ENCODE peak calls at places on chromosomes 11 and 22, in four cellular contexts. One of them, this sample, is unnamed.

GRCh38 chr22:43432883-43433415 is 21.1 kb downstream of the MPPED1 start:
- DNase-seq in amniotic stem cell: no peak
- DNase-seq in astrocyte of the spinal cord: no peak
- DNase-seq in HT1080: no peak
- DNase-seq in this sample: no peak

GRCh38 chr11:80542704-80543103 is 1101.9 kb upstream of the TENM4 start:
- DNase-seq in astrocyte of the spinal cord: no peak
- DNase-seq in amniotic stem cell: no peak
- DNase-seq in HT1080: no peak
- DNase-seq in this sample: no peak

GRCh38 chr11:77324508-77324907 is 23.0 kb upstream of the GDPD4 start:
- DNase-seq in amniotic stem cell: no peak
- DNase-seq in HT1080: no peak
- DNase-seq in astrocyte of the spinal cord: no peak
- DNase-seq in this sample: no peak

GRCh38 chr11:42023267-42023666 is 563.8 kb upstream of the LRRC4C start:
- DNase-seq in HT1080: no peak
- DNase-seq in amniotic stem cell: no peak
- DNase-seq in astrocyte of the spinal cord: no peak
- DNase-seq in this sample: no peak

GRCh38 chr11:113370634-113371033 is 16.9 kb upstream of the ANKK1 start:
- DNase-seq in HT1080: no peak
- DNase-seq in amniotic stem cell: no peak
- DNase-seq in astrocyte of the spinal cord: no peak
- DNase-seq in this sample: no peak

GRCh38 chr22:37126882-37127281 is 17.4 kb upstream of the TMPRSS6 start:
- DNase-seq in HT1080: no peak
- DNase-seq in amniotic stem cell: no peak
- DNase-seq in astrocyte of the spinal cord: no peak
- DNase-seq in this sample: no peak

GRCh38 chr22:19855504-19856409 is 1.1 kb upstream of the GNB1L start:
- DNase-seq in amniotic stem cell: no peak
- DNase-seq in HT1080: peak; percentile 69
- DNase-seq in astrocyte of the spinal cord: peak; percentile 20
- DNase-seq in this sample: no peak

GRCh38 chr22:41262250-41262765 is 21.6 kb upstream of the CHADL start:
- DNase-seq in astrocyte of the spinal cord: no peak
- DNase-seq in amniotic stem cell: no peak
- DNase-seq in HT1080: no peak
- DNase-seq in this sample: no peak

GRCh38 chr11:73204711-73205121 is 13.4 kb upstream of the P2RY2 start:
- DNase-seq in amniotic stem cell: no peak
- DNase-seq in astrocyte of the spinal cord: no peak
- DNase-seq in HT1080: no peak
- DNase-seq in this sample: no peak

GRCh38 chr22:48376428-48376827 is 1451.2 kb downstream of the BRD1 start:
- DNase-seq in amniotic stem cell: no peak
- DNase-seq in HT1080: no peak
- DNase-seq in astrocyte of the spinal cord: no peak
- DNase-seq in this sample: no peak

GRCh38 chr22:35460678-35461077 is 60.7 kb downstream of the MCM5 start:
- DNase-seq in astrocyte of the spinal cord: no peak
- DNase-seq in HT1080: no peak
- DNase-seq in amniotic stem cell: no peak
- DNase-seq in this sample: no peak

GRCh38 chr11:65653229-65654225 is 9.2 kb downstream of the RELA start:
- DNase-seq in HT1080: no peak
- DNase-seq in astrocyte of the spinal cord: no peak
- DNase-seq in amniotic stem cell: no peak
- DNase-seq in this sample: no peak

GRCh38 chr11:1436468-1437030 is 46.8 kb downstream of the BRSK2 start:
- DNase-seq in HT1080: no peak
- DNase-seq in amniotic stem cell: no peak
- DNase-seq in astrocyte of the spinal cord: no peak
- DNase-seq in this sample: no peak

GRCh38 chr11:97140885-97141494 is 751.2 kb downstream of the JRKL start:
- DNase-seq in amniotic stem cell: no peak
- DNase-seq in astrocyte of the spinal cord: no peak
- DNase-seq in HT1080: peak; percentile 5
- DNase-seq in this sample: no peak

GRCh38 chr11:120786206-120786735 is 237.6 kb upstream of the TBCEL start:
- DNase-seq in amniotic stem cell: no peak
- DNase-seq in HT1080: no peak
- DNase-seq in astrocyte of the spinal cord: no peak
- DNase-seq in this sample: no peak

GRCh38 chr22:36160499-36160942 is at the start of gene APOL3:
- DNase-seq in amniotic stem cell: no peak
- DNase-seq in astrocyte of the spinal cord: peak; percentile 68
- DNase-seq in HT1080: peak; percentile 22
- DNase-seq in this sample: no peak

GRCh38 chr22:18082467-18082866 is 4.7 kb downstream of the PEX26 start:
- DNase-seq in astrocyte of the spinal cord: no peak
- DNase-seq in HT1080: no peak
- DNase-seq in amniotic stem cell: no peak
- DNase-seq in this sample: no peak

GRCh38 chr11:7524831-7525230 is 11.0 kb downstream of the PPFIBP2 start:
- DNase-seq in HT1080: no peak
- DNase-seq in amniotic stem cell: no peak
- DNase-seq in astrocyte of the spinal cord: no peak
- DNase-seq in this sample: no peak

GRCh38 chr22:35634981-35635540 is 13.2 kb upstream of the APOL6 start:
- DNase-seq in amniotic stem cell: no peak
- DNase-seq in astrocyte of the spinal cord: no peak
- DNase-seq in HT1080: no peak
- DNase-seq in this sample: no peak

GRCh38 chr22:27518583-27519437 is 282.7 kb downstream of the MN1 start:
- DNase-seq in HT1080: no peak
- DNase-seq in astrocyte of the spinal cord: no peak
- DNase-seq in amniotic stem cell: no peak
- DNase-seq in this sample: no peak

GRCh38 chr11:96287796-96288439 is 55.1 kb downstream of the MAML2 start:
- DNase-seq in HT1080: no peak
- DNase-seq in amniotic stem cell: no peak
- DNase-seq in astrocyte of the spinal cord: no peak
- DNase-seq in this sample: no peak

GRCh38 chr22:37742374-37743092 is 45.7 kb downstream of the TRIOBP start:
- DNase-seq in astrocyte of the spinal cord: peak; percentile 89
- DNase-seq in HT1080: peak; percentile 94
- DNase-seq in amniotic stem cell: peak; percentile 78
- DNase-seq in this sample: peak; percentile 45

GRCh38 chr22:43826142-43827093 is 14.3 kb upstream of the EFCAB6 start:
- DNase-seq in amniotic stem cell: peak; percentile 15
- DNase-seq in HT1080: peak; percentile 79
- DNase-seq in astrocyte of the spinal cord: peak; percentile 86
- DNase-seq in this sample: peak; percentile 33

GRCh38 chr22:46171940-46172339 is 21.6 kb downstream of the PPARA start:
- DNase-seq in HT1080: peak; percentile 90
- DNase-seq in astrocyte of the spinal cord: peak; percentile 62
- DNase-seq in amniotic stem cell: peak; percentile 27
- DNase-seq in this sample: peak; percentile 24

GRCh38 chr22:50720861-50721844 is 16.9 kb upstream of the ACR start:
- DNase-seq in HT1080: no peak
- DNase-seq in astrocyte of the spinal cord: no peak
- DNase-seq in amniotic stem cell: no peak
- DNase-seq in this sample: no peak

GRCh38 chr11:94938399-94939055 is 34.8 kb downstream of the CWC15 start:
- DNase-seq in amniotic stem cell: peak; percentile 20
- DNase-seq in HT1080: peak; percentile 33
- DNase-seq in astrocyte of the spinal cord: peak; percentile 97
- DNase-seq in this sample: peak; percentile 76

GRCh38 chr11:96744697-96745096 is 354.9 kb downstream of the JRKL start:
- DNase-seq in HT1080: no peak
- DNase-seq in amniotic stem cell: no peak
- DNase-seq in astrocyte of the spinal cord: no peak
- DNase-seq in this sample: no peak

GRCh38 chr11:95301497-95301896 is 70.5 kb upstream of the SESN3 start:
- DNase-seq in HT1080: no peak
- DNase-seq in astrocyte of the spinal cord: no peak
- DNase-seq in amniotic stem cell: no peak
- DNase-seq in this sample: no peak

GRCh38 chr11:17645190-17645970 is 74.0 kb upstream of the MYOD1 start:
- DNase-seq in HT1080: no peak
- DNase-seq in amniotic stem cell: no peak
- DNase-seq in astrocyte of the spinal cord: no peak
- DNase-seq in this sample: no peak

This sample was measured in AG04449.